ENCODE peak calls at places on chromosome 12, in seven cellular contexts. One of them, this sample, is unnamed.

GRCh38 chr12:47088021-47088944 is 8.5 kb upstream of the AMIGO2 start:
- DNase-seq in cardiac muscle cell: peak
- DNase-seq in type B pancreatic cell: no peak
- DNase-seq in GM12865: no peak
- DNase-seq in fibroblast of lung: peak
- DNase-seq in astrocyte of the spinal cord: no peak
- DNase-seq in fibroblast of the aortic adventitia: peak
- DNase-seq in this sample: no peak

GRCh38 chr12:78146365-78146772 is 315.7 kb downstream of the NAV3 start:
- DNase-seq in cardiac muscle cell: peak
- DNase-seq in type B pancreatic cell: no peak
- DNase-seq in GM12865: peak
- DNase-seq in fibroblast of lung: peak
- DNase-seq in astrocyte of the spinal cord: peak
- DNase-seq in fibroblast of the aortic adventitia: peak
- DNase-seq in this sample: peak

GRCh38 chr12:92574046-92574783 is 128.6 kb upstream of the PLEKHG7 start:
- DNase-seq in cardiac muscle cell: peak
- DNase-seq in type B pancreatic cell: no peak
- DNase-seq in GM12865: no peak
- DNase-seq in fibroblast of lung: peak
- DNase-seq in astrocyte of the spinal cord: peak
- DNase-seq in fibroblast of the aortic adventitia: no peak
- DNase-seq in this sample: no peak

GRCh38 chr12:81610955-81611889 is 147.9 kb downstream of the PPFIA2 start:
- DNase-seq in cardiac muscle cell: peak
- DNase-seq in type B pancreatic cell: no peak
- DNase-seq in GM12865: peak
- DNase-seq in fibroblast of lung: no peak
- DNase-seq in astrocyte of the spinal cord: no peak
- DNase-seq in fibroblast of the aortic adventitia: peak
- DNase-seq in this sample: no peak

GRCh38 chr12:108516511-108517275 is 1.6 kb downstream of the FICD start:
- DNase-seq in cardiac muscle cell: peak
- DNase-seq in type B pancreatic cell: no peak
- DNase-seq in GM12865: peak
- DNase-seq in fibroblast of lung: peak
- DNase-seq in astrocyte of the spinal cord: no peak
- DNase-seq in fibroblast of the aortic adventitia: no peak
- DNase-seq in this sample: no peak

GRCh38 chr12:22527999-22528398 is 16.3 kb downstream of the C2CD5 start:
- DNase-seq in cardiac muscle cell: peak
- DNase-seq in type B pancreatic cell: no peak
- DNase-seq in GM12865: no peak
- DNase-seq in fibroblast of lung: peak
- DNase-seq in astrocyte of the spinal cord: peak
- DNase-seq in fibroblast of the aortic adventitia: peak
- DNase-seq in this sample: no peak

GRCh38 chr12:106455100-106455499 is 97.6 kb downstream of the POLR3B start:
- DNase-seq in cardiac muscle cell: no peak
- DNase-seq in type B pancreatic cell: no peak
- DNase-seq in GM12865: peak
- DNase-seq in fibroblast of lung: no peak
- DNase-seq in astrocyte of the spinal cord: no peak
- DNase-seq in fibroblast of the aortic adventitia: no peak
- DNase-seq in this sample: peak

GRCh38 chr12:95788637-95789036 is 1.9 kb downstream of the NTN4 start:
- DNase-seq in cardiac muscle cell: peak
- DNase-seq in type B pancreatic cell: no peak
- DNase-seq in GM12865: no peak
- DNase-seq in fibroblast of lung: peak
- DNase-seq in astrocyte of the spinal cord: peak
- DNase-seq in fibroblast of the aortic adventitia: peak
- DNase-seq in this sample: no peak

GRCh38 chr12:29743801-29744200 is 39.9 kb downstream of the TMTC1 start:
- DNase-seq in cardiac muscle cell: peak
- DNase-seq in type B pancreatic cell: no peak
- DNase-seq in GM12865: no peak
- DNase-seq in fibroblast of lung: peak
- DNase-seq in astrocyte of the spinal cord: peak
- DNase-seq in fibroblast of the aortic adventitia: peak
- DNase-seq in this sample: no peak

GRCh38 chr12:122528582-122528981 is 1.5 kb downstream of the KNTC1 start:
- DNase-seq in cardiac muscle cell: no peak
- DNase-seq in type B pancreatic cell: no peak
- DNase-seq in GM12865: no peak
- DNase-seq in fibroblast of lung: no peak
- DNase-seq in astrocyte of the spinal cord: no peak
- DNase-seq in fibroblast of the aortic adventitia: no peak
- DNase-seq in this sample: no peak
- TF ChIP-seq CTCF in cardiac muscle cell: no peak
- TF ChIP-seq CTCF in type B pancreatic cell: no peak
- TF ChIP-seq CTCF in GM12865: no peak
- TF ChIP-seq CTCF in fibroblast of lung: no peak
- TF ChIP-seq CTCF in astrocyte of the spinal cord: no peak
- TF ChIP-seq CTCF in fibroblast of the aortic adventitia: no peak
- TF ChIP-seq CTCF in this sample: no peak

GRCh38 chr12:132132609-132133430 is 11.3 kb downstream of the DDX51 start:
- DNase-seq in cardiac muscle cell: no peak
- DNase-seq in type B pancreatic cell: no peak
- DNase-seq in GM12865: no peak
- DNase-seq in fibroblast of lung: no peak
- DNase-seq in astrocyte of the spinal cord: no peak
- DNase-seq in fibroblast of the aortic adventitia: no peak
- DNase-seq in this sample: no peak

GRCh38 chr12:132131952-132132351 is 12.2 kb downstream of the DDX51 start:
- DNase-seq in cardiac muscle cell: no peak
- DNase-seq in type B pancreatic cell: no peak
- DNase-seq in GM12865: no peak
- DNase-seq in fibroblast of lung: no peak
- DNase-seq in astrocyte of the spinal cord: no peak
- DNase-seq in fibroblast of the aortic adventitia: no peak
- DNase-seq in this sample: no peak

GRCh38 chr12:132130690-132131089 is 13.4 kb downstream of the DDX51 start:
- DNase-seq in cardiac muscle cell: no peak
- DNase-seq in type B pancreatic cell: no peak
- DNase-seq in GM12865: no peak
- DNase-seq in fibroblast of lung: no peak
- DNase-seq in astrocyte of the spinal cord: no peak
- DNase-seq in fibroblast of the aortic adventitia: no peak
- DNase-seq in this sample: no peak

GRCh38 chr12:132131229-132131628 is 12.9 kb downstream of the DDX51 start:
- DNase-seq in cardiac muscle cell: no peak
- DNase-seq in type B pancreatic cell: no peak
- DNase-seq in GM12865: no peak
- DNase-seq in fibroblast of lung: no peak
- DNase-seq in astrocyte of the spinal cord: no peak
- DNase-seq in fibroblast of the aortic adventitia: no peak
- DNase-seq in this sample: no peak

GRCh38 chr12:132133952-132134652 is 10.0 kb downstream of the DDX51 start:
- DNase-seq in cardiac muscle cell: no peak
- DNase-seq in type B pancreatic cell: no peak
- DNase-seq in GM12865: no peak
- DNase-seq in fibroblast of lung: no peak
- DNase-seq in astrocyte of the spinal cord: no peak
- DNase-seq in fibroblast of the aortic adventitia: no peak
- DNase-seq in this sample: no peak
- TF ChIP-seq CTCF in cardiac muscle cell: no peak
- TF ChIP-seq CTCF in type B pancreatic cell: no peak
- TF ChIP-seq CTCF in GM12865: no peak
- TF ChIP-seq CTCF in fibroblast of lung: no peak
- TF ChIP-seq CTCF in astrocyte of the spinal cord: peak
- TF ChIP-seq CTCF in fibroblast of the aortic adventitia: no peak
- TF ChIP-seq CTCF in this sample: no peak

DNA sequence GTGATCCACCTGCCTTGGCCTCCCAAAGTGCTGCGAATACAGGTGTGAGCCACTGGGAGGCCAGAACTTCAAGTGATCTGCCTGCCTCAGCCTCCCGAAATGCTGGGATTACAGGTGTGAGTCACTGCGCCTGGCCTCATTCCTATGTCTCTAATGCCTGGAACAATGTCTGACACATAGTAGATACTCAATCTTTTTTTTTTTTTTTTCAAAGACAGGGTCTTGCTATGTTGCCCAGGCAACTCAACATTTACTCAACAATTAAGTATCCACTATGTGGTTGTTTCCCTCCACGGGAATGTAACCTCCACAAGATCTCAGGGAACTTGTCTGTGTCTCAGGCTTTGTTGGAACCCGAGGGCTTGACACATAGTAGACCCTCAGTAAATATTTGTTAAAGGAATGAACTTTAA is 3.1 kb upstream of the TMEM120B start:
- DNase-seq in cardiac muscle cell: peak
- DNase-seq in type B pancreatic cell: no peak
- DNase-seq in GM12865: no peak
- DNase-seq in fibroblast of lung: peak
- DNase-seq in astrocyte of the spinal cord: peak
- DNase-seq in fibroblast of the aortic adventitia: peak
- DNase-seq in this sample: no peak
- TF ChIP-seq CTCF in cardiac muscle cell: no peak
- TF ChIP-seq CTCF in type B pancreatic cell: no peak
- TF ChIP-seq CTCF in GM12865: no peak
- TF ChIP-seq CTCF in fibroblast of lung: no peak
- TF ChIP-seq CTCF in astrocyte of the spinal cord: no peak
- TF ChIP-seq CTCF in fibroblast of the aortic adventitia: no peak
- TF ChIP-seq CTCF in this sample: no peak

GRCh38 chr12:104677441-104678089 is 220.8 kb downstream of the CHST11 start:
- DNase-seq in cardiac muscle cell: no peak
- DNase-seq in type B pancreatic cell: no peak
- DNase-seq in GM12865: no peak
- DNase-seq in fibroblast of lung: no peak
- DNase-seq in astrocyte of the spinal cord: no peak
- DNase-seq in fibroblast of the aortic adventitia: no peak
- DNase-seq in this sample: no peak

GRCh38 chr12:104681012-104681690 is 224.4 kb downstream of the CHST11 start:
- DNase-seq in cardiac muscle cell: no peak
- DNase-seq in type B pancreatic cell: no peak
- DNase-seq in GM12865: no peak
- DNase-seq in fibroblast of lung: no peak
- DNase-seq in astrocyte of the spinal cord: no peak
- DNase-seq in fibroblast of the aortic adventitia: no peak
- DNase-seq in this sample: no peak

GRCh38 chr12:104680506-104680905 is 223.8 kb downstream of the CHST11 start:
- DNase-seq in cardiac muscle cell: no peak
- DNase-seq in type B pancreatic cell: no peak
- DNase-seq in GM12865: no peak
- DNase-seq in fibroblast of lung: no peak
- DNase-seq in astrocyte of the spinal cord: no peak
- DNase-seq in fibroblast of the aortic adventitia: no peak
- DNase-seq in this sample: no peak

GRCh38 chr12:104682790-104683279 is 226.1 kb downstream of the CHST11 start:
- DNase-seq in cardiac muscle cell: no peak
- DNase-seq in type B pancreatic cell: no peak
- DNase-seq in GM12865: peak
- DNase-seq in fibroblast of lung: no peak
- DNase-seq in astrocyte of the spinal cord: no peak
- DNase-seq in fibroblast of the aortic adventitia: no peak
- DNase-seq in this sample: peak

GRCh38 chr12:104680070-104680469 is 223.3 kb downstream of the CHST11 start:
- DNase-seq in cardiac muscle cell: no peak
- DNase-seq in type B pancreatic cell: no peak
- DNase-seq in GM12865: peak
- DNase-seq in fibroblast of lung: no peak
- DNase-seq in astrocyte of the spinal cord: peak
- DNase-seq in fibroblast of the aortic adventitia: no peak
- DNase-seq in this sample: peak
- TF ChIP-seq CTCF in cardiac muscle cell: peak
- TF ChIP-seq CTCF in type B pancreatic cell: peak
- TF ChIP-seq CTCF in GM12865: peak
- TF ChIP-seq CTCF in fibroblast of lung: peak
- TF ChIP-seq CTCF in astrocyte of the spinal cord: peak
- TF ChIP-seq CTCF in fibroblast of the aortic adventitia: peak
- TF ChIP-seq CTCF in this sample: peak

DNA sequence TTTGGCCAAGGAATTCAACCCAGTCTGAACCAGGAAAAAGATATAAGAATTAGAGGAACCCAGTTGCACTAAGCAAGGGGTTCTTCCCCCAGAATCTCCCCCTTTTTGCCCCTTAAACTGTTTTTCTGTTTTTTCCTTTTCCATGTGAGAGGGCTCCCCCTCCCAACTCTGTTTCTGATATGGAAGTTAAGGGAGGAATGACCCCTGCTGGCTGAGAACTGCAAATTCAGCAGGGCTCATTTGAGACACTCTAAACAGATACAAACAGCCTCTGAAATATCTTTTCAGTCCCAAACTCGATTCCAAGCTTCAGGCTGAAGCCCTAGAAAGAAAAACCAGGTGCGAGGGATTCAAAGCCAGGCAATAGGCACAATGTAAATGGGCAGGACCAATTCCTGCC is 132.7 kb downstream of the SLC41A2 start:
- DNase-seq in cardiac muscle cell: peak
- DNase-seq in type B pancreatic cell: no peak
- DNase-seq in GM12865: peak
- DNase-seq in fibroblast of lung: no peak
- DNase-seq in astrocyte of the spinal cord: no peak
- DNase-seq in fibroblast of the aortic adventitia: no peak
- DNase-seq in this sample: no peak
- TF ChIP-seq CTCF in cardiac muscle cell: peak
- TF ChIP-seq CTCF in type B pancreatic cell: peak
- TF ChIP-seq CTCF in GM12865: peak
- TF ChIP-seq CTCF in fibroblast of lung: no peak
- TF ChIP-seq CTCF in astrocyte of the spinal cord: peak
- TF ChIP-seq CTCF in fibroblast of the aortic adventitia: peak
- TF ChIP-seq CTCF in this sample: peak

DNA sequence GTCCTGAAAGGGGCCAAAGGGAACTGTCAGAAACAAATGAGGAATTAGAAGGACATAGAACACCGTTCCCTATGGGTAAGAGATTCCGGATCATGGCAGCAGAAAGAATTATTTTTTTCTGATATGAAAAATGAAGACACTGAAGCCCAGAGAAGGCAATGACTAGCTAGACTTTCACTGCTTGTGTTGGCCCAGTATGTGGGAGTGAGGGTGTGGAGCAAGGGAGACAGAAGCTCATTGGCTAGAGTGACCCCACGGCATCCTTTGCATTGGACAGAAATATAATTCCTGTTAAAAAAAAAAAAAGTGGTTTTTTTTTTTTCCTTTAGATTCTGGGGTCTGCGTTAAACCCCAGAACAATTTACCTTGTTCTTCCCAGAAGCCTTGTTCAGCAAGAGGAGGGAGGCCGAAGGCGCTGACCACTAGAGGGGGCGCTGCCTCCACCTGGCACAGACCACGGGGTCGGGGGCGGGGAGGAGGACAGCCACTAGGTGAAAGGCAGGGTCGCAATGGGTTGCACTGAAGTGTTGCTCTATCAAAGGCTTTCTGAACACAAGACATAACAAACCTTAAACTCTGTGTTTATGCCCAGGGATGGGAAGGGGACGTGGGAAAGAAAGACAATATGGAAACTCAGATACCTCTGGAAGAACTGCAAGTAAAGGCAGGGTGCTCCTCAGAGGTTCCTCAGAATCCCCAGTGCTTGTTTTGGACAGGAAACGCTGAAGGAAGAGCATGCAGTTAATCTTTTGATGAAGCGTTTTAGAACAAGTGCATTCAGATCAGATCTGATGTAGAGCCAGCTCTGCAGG is 156.8 kb downstream of the KCNA5 start:
- DNase-seq in cardiac muscle cell: no peak
- DNase-seq in type B pancreatic cell: no peak
- DNase-seq in GM12865: peak
- DNase-seq in fibroblast of lung: no peak
- DNase-seq in astrocyte of the spinal cord: no peak
- DNase-seq in fibroblast of the aortic adventitia: no peak
- DNase-seq in this sample: peak
- TF ChIP-seq CTCF in cardiac muscle cell: peak
- TF ChIP-seq CTCF in type B pancreatic cell: peak
- TF ChIP-seq CTCF in GM12865: peak
- TF ChIP-seq CTCF in fibroblast of lung: peak
- TF ChIP-seq CTCF in astrocyte of the spinal cord: peak
- TF ChIP-seq CTCF in fibroblast of the aortic adventitia: peak
- TF ChIP-seq CTCF in this sample: peak

This sample was measured in GM20000.